ENCODE peak calls at places on chromosomes 16 and 17, in five cellular contexts. I is GM12878, W is HepG2, U is HCT116, N is SK-N-SH. P is an unnamed sample.

GRCh38 chr16:77171750-77172635 is 19.0 kb upstream of the MON1B start:
- DNase-seq in I (no peak), W (peak), U (peak), N (peak), P (peak)

GRCh38 chr17:3026125-3026855 is 37.1 kb downstream of the OR1D5 start:
- DNase-seq in I (no peak), W (no peak), U (no peak), N (no peak), P (no peak)

GRCh38 chr16:77297996-77298637 is 98.9 kb downstream of the SYCE1L start:
- DNase-seq in I (no peak), W (no peak), U (no peak), N (no peak), P (no peak)

GRCh38 chr16:1071561-1072225 is 854 bp upstream of the SSTR5 start:
- DNase-seq in I (no peak), W (no peak), U (no peak), N (no peak), P (no peak)

GRCh38 chr16:20538181-20538580 is 38.0 kb downstream of the ACSM2B start:
- DNase-seq in I (no peak), W (peak), U (no peak), N (no peak), P (no peak)

GRCh38 chr16:3140603-3141427 is 6.0 kb downstream of the ZNF213 start:
- DNase-seq in I (no peak), W (no peak), U (no peak), N (no peak), P (no peak)

GRCh38 chr17:27457731-27458523 is 1.7 kb downstream of the KSR1 start:
- DNase-seq in I (no peak), W (peak), U (no peak), N (peak), P (no peak)

GRCh38 chr16:87202346-87202745 is 114.8 kb downstream of the C16orf95 start:
- DNase-seq in I (no peak), W (no peak), U (no peak), N (no peak), P (no peak)

GRCh38 chr16:3878610-3879009 is 1.9 kb downstream of the CREBBP start:
- DNase-seq in I (no peak), W (no peak), U (no peak), N (no peak), P (no peak)

GRCh38 chr17:78996781-78997201 is 12.8 kb downstream of the CANT1 start:
- DNase-seq in I (no peak), W (no peak), U (no peak), N (no peak), P (no peak)

GRCh38 chr16:20803192-20803560 is 3.1 kb downstream of the ERI2 start:
- DNase-seq in I (no peak), W (no peak), U (no peak), N (no peak), P (no peak)

GRCh38 chr17:75565066-75565465 is 22.5 kb upstream of the MYO15B start:
- DNase-seq in I (no peak), W (no peak), U (no peak), N (no peak), P (peak)

GRCh38 chr17:76003915-76004314 is 3.3 kb downstream of the CDK3 start:
- DNase-seq in I (no peak), W (no peak), U (no peak), N (peak), P (no peak)

GRCh38 chr17:83180996-83181481 is 101.6 kb downstream of the METRNL start:
- DNase-seq in I (no peak), W (no peak), U (no peak), N (peak), P (no peak)

GRCh38 chr16:57663917-57664661 is 4.0 kb upstream of the ADGRG3 start:
- DNase-seq in I (no peak), W (peak), U (no peak), N (no peak), P (no peak)

GRCh38 chr16:4976079-4976478 is 17.9 kb downstream of the SEC14L5 start:
- DNase-seq in I (peak), W (no peak), U (no peak), N (no peak), P (no peak)

GRCh38 chr16:19089410-19089955 is 22.1 kb downstream of the COQ7 start:
- DNase-seq in I (no peak), W (no peak), U (no peak), N (no peak), P (no peak)

GRCh38 chr16:23072769-23073549 is 76.3 kb downstream of the USP31 start:
- DNase-seq in I (no peak), W (no peak), U (no peak), N (peak), P (no peak)

GRCh38 chr17:66337866-66338472 is 35.6 kb downstream of the PRKCA start:
- DNase-seq in I (no peak), W (no peak), U (no peak), N (no peak), P (no peak)

GRCh38 chr17:70629902-70630301 is 460.6 kb downstream of the KCNJ2 start:
- DNase-seq in I (no peak), W (no peak), U (no peak), N (peak), P (peak)

GRCh38 chr16:89431616-89432015 is 58.7 kb downstream of the ANKRD11 start:
- DNase-seq in I (no peak), W (no peak), U (no peak), N (no peak), P (no peak)

GRCh38 chr17:40510328-40510648 is 8.9 kb upstream of the TNS4 start:
- DNase-seq in I (no peak), W (peak), U (peak), N (no peak), P (no peak)

GRCh38 chr17:17403899-17404576 is 72.8 kb upstream of the MED9 start:
- DNase-seq in I (no peak), W (no peak), U (no peak), N (peak), P (no peak)

DNA sequence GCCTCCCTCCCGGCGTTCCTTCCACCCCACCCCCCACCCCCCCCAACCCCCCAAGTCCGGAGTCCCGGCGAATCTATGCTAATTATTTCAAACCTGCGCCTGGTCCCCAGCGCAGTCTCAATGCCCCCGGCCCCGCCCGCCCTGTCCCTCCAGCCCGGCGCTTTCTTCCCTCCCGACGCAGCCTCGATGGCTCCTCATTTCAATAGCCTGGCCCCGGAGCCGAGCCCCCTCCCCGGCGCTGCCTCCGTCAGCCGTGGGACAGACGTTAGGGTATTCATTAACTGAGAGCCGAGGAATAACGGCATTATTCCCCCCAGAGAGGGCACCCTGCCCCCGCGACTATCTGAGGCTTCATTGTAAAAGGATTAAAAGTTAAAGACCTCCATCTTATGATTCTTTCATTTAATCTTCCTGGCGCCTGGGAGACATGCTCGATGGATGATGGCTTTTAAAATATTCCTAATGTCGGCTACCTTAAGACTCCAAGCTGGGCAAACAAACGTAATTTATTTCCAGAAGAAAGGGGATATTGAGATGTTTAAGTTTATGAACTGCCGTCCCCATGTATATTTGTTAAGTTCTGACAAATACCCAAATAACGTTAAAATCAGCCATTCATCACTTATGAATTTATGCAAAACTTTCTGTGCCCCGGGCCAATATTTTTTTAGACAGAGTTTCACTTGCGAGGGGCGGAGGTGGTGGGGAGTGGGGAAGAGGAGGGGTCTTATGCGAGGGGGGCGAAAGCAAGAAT is 3.4 kb downstream of the NOG start:
- DNase-seq in I (no peak), W (no peak), U (no peak), N (peak), P (no peak)
- TF ChIP-seq JUND in I (no peak), W (no peak), U (no peak), N (no peak), P (no peak)

GRCh38 chr17:33520404-33521032 is 227.4 kb upstream of the ASIC2 start:
- DNase-seq in I (no peak), W (peak), U (no peak), N (peak), P (peak)
- TF ChIP-seq JUND in I (no peak), W (no peak), U (no peak), N (no peak), P (no peak)

DNA sequence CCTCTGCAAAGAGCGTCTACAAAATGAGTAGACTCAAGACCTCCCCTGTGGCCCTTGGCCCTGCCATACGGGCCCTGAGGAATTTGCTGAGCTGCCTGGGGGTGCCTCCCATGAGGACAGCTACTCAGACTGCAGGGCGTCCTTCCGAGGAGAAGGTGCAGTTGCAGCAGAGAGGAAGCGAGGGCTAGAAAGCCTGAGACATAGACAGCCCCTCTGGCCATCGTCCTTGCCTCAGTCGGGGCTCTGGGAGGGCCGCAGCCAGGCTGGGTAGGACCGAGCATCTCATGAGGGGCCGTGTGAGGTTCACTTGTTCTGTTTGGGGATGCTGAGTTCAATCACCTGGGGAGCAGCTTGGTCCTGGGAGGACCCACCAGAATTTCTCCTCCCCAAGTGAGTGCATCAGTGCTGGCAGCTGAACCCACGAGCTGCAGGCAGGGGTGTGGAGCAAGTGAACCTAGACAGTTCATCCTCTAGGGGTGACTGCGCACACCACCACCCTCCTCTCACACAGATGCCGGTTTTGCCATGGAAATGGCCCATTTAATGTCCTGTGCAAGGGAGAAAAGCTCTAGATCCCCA is 20.3 kb downstream of the RAB11FIP4 start:
- DNase-seq in I (no peak), W (no peak), U (no peak), N (no peak), P (no peak)
- TF ChIP-seq JUND in I (no peak), W (no peak), U (no peak), N (no peak), P (no peak)

GRCh38 chr17:12618557-12618956 is 47.1 kb upstream of the MYOCD start:
- DNase-seq in I (no peak), W (no peak), U (no peak), N (no peak), P (no peak)

GRCh38 chr17:12623220-12623848 is 42.4 kb upstream of the MYOCD start:
- DNase-seq in I (no peak), W (no peak), U (no peak), N (no peak), P (no peak)

GRCh38 chr17:12619444-12620199 is 46.1 kb upstream of the MYOCD start:
- DNase-seq in I (no peak), W (no peak), U (no peak), N (no peak), P (no peak)

GRCh38 chr17:12622726-12623125 is 43.0 kb upstream of the MYOCD start:
- DNase-seq in I (no peak), W (no peak), U (no peak), N (no peak), P (no peak)

DNA sequence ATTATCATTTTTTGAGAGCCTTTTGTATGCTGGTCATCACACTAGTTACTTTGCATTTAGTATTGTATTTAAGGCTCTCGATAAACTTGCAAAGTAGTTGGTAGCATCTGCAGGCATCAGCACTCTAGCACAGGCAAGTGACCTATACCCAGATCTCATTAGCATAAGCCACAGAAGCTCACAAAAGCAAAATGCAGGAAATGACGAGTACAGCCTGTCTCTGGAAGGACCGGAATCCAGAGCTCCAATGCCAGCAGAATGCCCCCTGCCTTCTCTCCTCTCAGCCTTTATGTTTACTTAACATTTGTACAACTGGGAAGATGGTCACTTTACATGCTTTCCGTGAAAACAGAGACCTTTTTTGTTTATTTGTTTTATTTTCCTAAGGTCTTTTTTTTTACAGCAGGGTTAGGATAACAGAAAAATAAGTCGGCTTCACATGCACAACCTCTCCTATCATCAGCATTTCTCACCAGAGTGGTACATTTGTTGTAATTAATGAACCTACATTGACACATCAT is 45.4 kb upstream of the MYOCD start:
- DNase-seq in I (no peak), W (no peak), U (no peak), N (no peak), P (no peak)
- TF ChIP-seq JUND in I (no peak), W (no peak), U (no peak), N (no peak), P (no peak)

P was measured in T47D.